ENCODE peak calls at places on chromosomes 12 and 14, in four cellular contexts. One of them, this sample, is unnamed.
A peak's percentile ranks its signal among the peaks of the same experiment; 100 is the strongest.

GRCh38 chr12:87953257-87953860 is 75.8 kb downstream of the C12orf50 start:
- DNase-seq in kidney epithelial cell: peak; percentile 39
- DNase-seq in hippocampal formation: peak; percentile 56
- DNase-seq in NCI-H1092: no peak
- DNase-seq in this sample: peak; percentile 57

GRCh38 chr12:127363392-127363791 is 903.6 kb upstream of the TMEM132C start:
- DNase-seq in hippocampal formation: no peak
- DNase-seq in kidney epithelial cell: no peak
- DNase-seq in NCI-H1092: no peak
- DNase-seq in this sample: no peak

GRCh38 chr12:106903241-106903950 is 52.3 kb upstream of the TMEM263 start:
- DNase-seq in hippocampal formation: no peak
- DNase-seq in NCI-H1092: no peak
- DNase-seq in kidney epithelial cell: no peak
- DNase-seq in this sample: peak; percentile 65

GRCh38 chr14:72061718-72062117 is 129.5 kb downstream of the RGS6 start:
- DNase-seq in NCI-H1092: no peak
- DNase-seq in hippocampal formation: no peak
- DNase-seq in kidney epithelial cell: no peak
- DNase-seq in this sample: no peak

GRCh38 chr12:18145924-18146323 is 55.9 kb upstream of the RERGL start:
- DNase-seq in NCI-H1092: no peak
- DNase-seq in kidney epithelial cell: no peak
- DNase-seq in hippocampal formation: no peak
- DNase-seq in this sample: no peak

GRCh38 chr12:49651855-49652254 is 28.5 kb downstream of the PRPF40B start:
- DNase-seq in hippocampal formation: no peak
- DNase-seq in NCI-H1092: peak; percentile 22
- DNase-seq in kidney epithelial cell: no peak
- DNase-seq in this sample: peak; percentile 38

GRCh38 chr14:58697927-58698641 is 60.3 kb downstream of the DACT1 start:
- DNase-seq in kidney epithelial cell: no peak
- DNase-seq in hippocampal formation: no peak
- DNase-seq in NCI-H1092: peak; percentile 57
- DNase-seq in this sample: peak; percentile 87

GRCh38 chr12:109492371-109492770 is 14.9 kb downstream of the UBE3B start:
- DNase-seq in NCI-H1092: no peak
- DNase-seq in hippocampal formation: no peak
- DNase-seq in kidney epithelial cell: no peak
- DNase-seq in this sample: peak; percentile 54

GRCh38 chr14:40129162-40129561 is 696.9 kb upstream of the FBXO33 start:
- DNase-seq in hippocampal formation: no peak
- DNase-seq in NCI-H1092: no peak
- DNase-seq in kidney epithelial cell: no peak
- DNase-seq in this sample: no peak

GRCh38 chr14:24915958-24916595 is 133.9 kb downstream of the STXBP6 start:
- DNase-seq in hippocampal formation: no peak
- DNase-seq in NCI-H1092: no peak
- DNase-seq in kidney epithelial cell: no peak
- DNase-seq in this sample: no peak